ENCODE peak calls at places on chromosomes 13 and 19, in four cellular contexts. D is K562, H is HepG2, T is GM12878. R is an unnamed sample. For H4K20me1, the result is how much of the 10 kb centered on the place peaks cover.

GRCh38 chr19:15441317-15441716 is 8.4 kb downstream of the WIZ start:
- DNase-seq in D (no peak), H (no peak), T (no peak), R (no peak)

GRCh38 chr19:4119763-4120162 is 4.2 kb downstream of the MAP2K2 start:
- DNase-seq in D (peak), H (no peak), T (no peak), R (no peak)

GRCh38 chr19:33621811-33622504 is at the start of gene CHST8:
- DNase-seq in D (peak), H (no peak), T (no peak), R (peak)

GRCh38 chr13:109743706-109744453 is 42.5 kb downstream of the IRS2 start:
- DNase-seq in D (no peak), H (no peak), T (no peak), R (no peak)

GRCh38 chr13:110126391-110126961 is 180.5 kb downstream of the COL4A1 start:
- DNase-seq in D (no peak), H (no peak), T (no peak), R (peak)

GRCh38 chr13:25881946-25882574 is 169.8 kb downstream of the SHISA2 start:
- DNase-seq in D (no peak), H (no peak), T (no peak), R (peak)

GRCh38 chr13:99677388-99677951 is 176.2 kb downstream of the TM9SF2 start:
- DNase-seq in D (no peak), H (no peak), T (no peak), R (no peak)

GRCh38 chr13:78382481-78382880 is 220.9 kb downstream of the POU4F1 start:
- DNase-seq in D (no peak), H (no peak), T (no peak), R (no peak)

GRCh38 chr19:47779524-47780214 is 1.2 kb downstream of the SELENOW start:
- DNase-seq in D (no peak), H (no peak), T (no peak), R (no peak)

GRCh38 chr19:17762505-17763229 is 11.4 kb downstream of the FCHO1 start:
- DNase-seq in D (peak), H (peak), T (no peak), R (peak)

GRCh38 chr13:76976488-76976887 is 15.4 kb upstream of the CLN5 start:
- DNase-seq in D (no peak), H (no peak), T (no peak), R (no peak)

GRCh38 chr19:12834418-12834943 is at the start of gene RTBDN:
- DNase-seq in D (no peak), H (no peak), T (no peak), R (peak)

GRCh38 chr19:35295792-35296462 is 4.0 kb downstream of the MAG start:
- DNase-seq in D (peak), H (no peak), T (no peak), R (peak)

GRCh38 chr19:29162694-29163093 is 50.3 kb downstream of the UQCRFS1 start:
- DNase-seq in D (no peak), H (no peak), T (no peak), R (peak)

GRCh38 chr13:41079725-41080124 is 18.4 kb downstream of the WBP4 start:
- DNase-seq in D (no peak), H (no peak), T (no peak), R (no peak)

GRCh38 chr19:33005440-33005839 is 33.4 kb downstream of the FAAP24 start:
- DNase-seq in D (no peak), H (no peak), T (no peak), R (peak)

GRCh38 chr19:41265376-41266153 is 1.4 kb downstream of the HNRNPUL1 start:
- DNase-seq in D (peak), H (peak), T (no peak), R (peak)

GRCh38 chr13:43239441-43239840 is 216.1 kb downstream of the DNAJC15 start:
- DNase-seq in D (no peak), H (no peak), T (no peak), R (no peak)

GRCh38 chr13:94233401-94233800 is 246.1 kb downstream of the DCT start:
- DNase-seq in D (no peak), H (no peak), T (no peak), R (no peak)

GRCh38 chr13:82739881-82740280 is 1142.4 kb downstream of the SLITRK1 start:
- DNase-seq in D (no peak), H (no peak), T (no peak), R (no peak)

GRCh38 chr19:38072776-38073411 is 151.1 kb downstream of the DPF1 start:
- DNase-seq in D (no peak), H (no peak), T (no peak), R (no peak)

GRCh38 chr13:35782793-35783192 is 306.3 kb upstream of the MAB21L1 start:
- DNase-seq in D (no peak), H (no peak), T (no peak), R (no peak)

GRCh38 chr13:113083402-113084061 is 22.1 kb upstream of the F7 start:
- DNase-seq in D (no peak), H (no peak), T (no peak), R (no peak)

GRCh38 chr13:32205426-32206096 is 109.6 kb downstream of the ZAR1L start:
- DNase-seq in D (no peak), H (no peak), T (no peak), R (no peak)

GRCh38 chr19:40512473-40513344 is 45.9 kb downstream of the SPTBN4 start:
- DNase-seq in D (no peak), H (no peak), T (no peak), R (peak)

GRCh38 chr19:55390461-55390880 is 4.7 kb downstream of the RPL28 start:
- DNase-seq in D (no peak), H (no peak), T (no peak), R (peak)

GRCh38 chr13:50866817-50867640 is 23.5 kb upstream of the DLEU7 start:
- DNase-seq in D (no peak), H (no peak), T (no peak), R (no peak)

GRCh38 chr13:41232715-41233114 is 30.7 kb downstream of the MTRF1 start:
- DNase-seq in D (no peak), H (no peak), T (no peak), R (no peak)

GRCh38 chr19:31160346-31160926 is 188.8 kb downstream of the TSHZ3 start:
- DNase-seq in D (no peak), H (no peak), T (no peak), R (no peak)

GRCh38 chr19:57052102-57052501 is 67.7 kb upstream of the USP29 start:
- DNase-seq in D (no peak), H (no peak), T (no peak), R (no peak)

GRCh38 chr13:30173301-30173605 is 134.1 kb downstream of the KATNAL1 start:
- DNase-seq in D (no peak), H (no peak), T (no peak), R (peak)

GRCh38 chr13:30442854-30443379 is 20.6 kb downstream of the UBE2L5 start:
- DNase-seq in D (no peak), H (no peak), T (peak), R (no peak)

GRCh38 chr19:19652482-19653295 is 9.2 kb upstream of the GMIP start:
- DNase-seq in D (no peak), H (no peak), T (no peak), R (no peak)

GRCh38 chr19:17076539-17076919 is 952 bp downstream of the MYO9B start:
- DNase-seq in D (no peak), H (no peak), T (no peak), R (peak)

GRCh38 chr13:20924758-20925394 is 22.3 kb upstream of the XPO4 start:
- DNase-seq in D (peak), H (peak), T (no peak), R (peak)

GRCh38 chr19:29631450-29631849 is 25.4 kb downstream of the POP4 start:
- DNase-seq in D (no peak), H (no peak), T (no peak), R (no peak)

GRCh38 chr19:39499082-39499642 is 415 bp downstream of the DLL3 start:
- DNase-seq in D (no peak), H (no peak), T (no peak), R (peak)

GRCh38 chr19:3980353-3981251 is 4.7 kb downstream of the EEF2 start:
- DNase-seq in D (peak), H (no peak), T (no peak), R (no peak)

GRCh38 chr13:25687622-25688225 is 315.9 kb downstream of the ATP8A2 start:
- DNase-seq in D (no peak), H (no peak), T (no peak), R (no peak)

GRCh38 chr13:28494537-28494860 is 429 bp downstream of the FLT1 start:
- DNase-seq in D (no peak), H (no peak), T (no peak), R (no peak)
- H4K20me1 ChIP-seq in D (under half), H (under half), T (under half), R (under half)

DNA sequence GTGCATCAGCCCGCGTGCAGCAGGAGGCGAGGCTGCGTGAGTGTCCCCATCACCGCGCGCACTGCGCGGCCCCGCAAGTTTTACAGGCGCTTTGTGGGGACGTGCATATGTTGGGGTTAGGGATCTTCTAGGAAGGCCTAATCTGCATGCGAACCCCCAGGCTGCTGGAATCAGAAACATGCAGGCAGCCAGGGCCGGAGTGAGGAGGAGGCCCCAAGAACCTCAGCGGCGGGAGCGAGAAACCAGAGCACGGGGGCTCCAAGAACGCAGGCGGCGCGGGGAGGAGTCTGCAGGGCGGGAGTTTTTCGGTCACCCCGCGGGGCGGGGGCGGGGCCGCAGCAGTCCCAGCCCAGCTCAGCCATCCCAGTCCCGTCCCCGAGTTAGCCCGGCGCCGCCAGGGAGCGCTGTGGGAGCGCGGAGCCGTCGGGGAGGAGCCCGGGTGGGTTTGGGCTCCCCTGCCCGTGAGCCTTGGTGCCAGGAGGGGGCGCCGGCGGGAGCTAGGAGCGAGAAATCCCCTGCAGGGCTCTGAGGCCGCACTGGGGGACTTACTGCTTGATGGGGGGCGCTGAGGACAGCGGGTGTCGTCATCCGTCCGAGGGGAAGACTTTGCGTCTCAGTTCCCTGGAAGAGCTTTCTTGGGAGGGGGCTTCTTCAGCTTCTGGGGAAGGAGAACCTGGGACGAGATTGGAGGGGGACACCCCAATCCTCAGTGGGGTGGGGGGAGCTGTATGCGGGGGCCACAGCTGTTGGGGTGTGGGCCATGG is 933 bp upstream of the NRTN start:
- DNase-seq in D (peak), H (peak), T (peak), R (peak)
- TF ChIP-seq JUNB in D (no peak), H (no peak), T (no peak), R (no peak)

DNA sequence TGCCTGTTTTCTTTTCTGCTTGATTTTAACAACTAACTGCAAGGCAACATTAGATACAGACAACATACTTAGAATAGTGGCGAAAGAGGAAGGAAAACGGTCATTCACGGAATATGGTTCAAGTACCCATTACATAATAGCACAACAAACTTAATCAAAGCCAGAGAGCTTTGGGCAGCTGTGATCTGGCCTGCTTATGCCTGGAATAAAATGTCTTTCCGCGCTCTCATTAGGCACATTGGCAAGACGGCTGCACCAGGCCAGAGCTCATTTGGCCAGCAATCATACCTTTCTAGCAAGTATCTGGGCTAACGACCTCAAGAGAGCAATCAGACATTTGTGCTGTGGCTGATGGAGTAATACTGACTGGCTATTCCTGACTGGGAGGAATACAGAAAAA is 112.8 kb downstream of the NALCN start:
- DNase-seq in D (no peak), H (no peak), T (no peak), R (no peak)
- H3K4me2 ChIP-seq in D (no peak), H (no peak), T (no peak), R (no peak)

GRCh38 chr19:45517238-45517637 is 10.0 kb downstream of the VASP start:
- DNase-seq in D (peak), H (no peak), T (no peak), R (no peak)
- H4K20me1 ChIP-seq in D (under half), H (under half), T (under half), R (under half)

GRCh38 chr13:114124921-114125320 is 7.5 kb downstream of the RASA3 start:
- DNase-seq in D (no peak), H (no peak), T (no peak), R (no peak)
- TF ChIP-seq JUNB in D (no peak), H (no peak), T (no peak), R (no peak)

R was measured in GM23338.